ENCODE peak calls at places on chromosomes 1 and 21, in four cellular contexts. C is K562, B is HepG2, K is GM12878. F is an unnamed sample.
A peak's percentile ranks its signal among the peaks of the same experiment; 100 is the strongest.

GRCh38 chr1:205256956-205257615 is 29.3 kb downstream of the TMCC2 start:
- DNase-seq in K (no peak), B (no peak), C (no peak), F (no peak)

GRCh38 chr21:14550200-14550599 is 4.1 kb upstream of the SAMSN1 start:
- DNase-seq in K (no peak), C (peak; percentile 64), B (no peak), F (no peak)

GRCh38 chr1:230861489-230861888 is 6.8 kb downstream of the C1orf198 start:
- DNase-seq in C (no peak), B (no peak), K (no peak), F (peak; percentile 61)

GRCh38 chr1:95659166-95659565 is 425.2 kb downstream of the RWDD3 start:
- DNase-seq in C (no peak), B (no peak), K (no peak), F (no peak)

GRCh38 chr1:33036051-33036525 is 595 bp downstream of the AK2 start:
- DNase-seq in K (no peak), B (peak; percentile 37), C (peak; percentile 77), F (no peak)

GRCh38 chr1:19738669-19739068 is 61.0 kb downstream of the TMCO4 start:
- DNase-seq in B (no peak), K (no peak), C (no peak), F (no peak)

GRCh38 chr1:24735619-24736375 is 9.4 kb upstream of the CLIC4 start:
- DNase-seq in B (no peak), C (peak; percentile 49), K (no peak), F (no peak)

GRCh38 chr1:150281221-150281757 is 1.1 kb upstream of the CIART start:
- DNase-seq in K (no peak), C (peak; percentile 67), B (no peak), F (peak; percentile 73)

GRCh38 chr1:41314376-41314775 is 46.9 kb upstream of the FOXO6 start:
- DNase-seq in C (no peak), K (no peak), B (no peak), F (no peak)

GRCh38 chr21:46035809-46036695 is 54.5 kb downstream of the COL6A1 start:
- DNase-seq in C (no peak), B (no peak), K (no peak), F (no peak)

GRCh38 chr21:42125571-42126544 is 54.7 kb downstream of the UMODL1 start:
- DNase-seq in K (no peak), C (peak; percentile 41), B (peak; percentile 39), F (peak; percentile 29)

GRCh38 chr1:228148971-228149340 is 774 bp upstream of the GJC2 start:
- DNase-seq in B (no peak), C (no peak), K (no peak), F (no peak)

GRCh38 chr1:193754732-193755427 is 568.5 kb upstream of the B3GALT2 start:
- DNase-seq in K (no peak), C (no peak), B (no peak), F (no peak)

GRCh38 chr1:243483084-243483845 is 227.4 kb downstream of the SDCCAG8 start:
- DNase-seq in B (no peak), C (no peak), K (no peak), F (peak; percentile 58)

GRCh38 chr1:9827558-9828185 is 3.9 kb upstream of the CLSTN1 start:
- DNase-seq in C (peak; percentile 57), B (no peak), K (no peak), F (peak; percentile 52)
- TF ChIP-seq ETV6 in C (no peak), B (no peak), K (no peak), F (no peak)

GRCh38 chr21:33078907-33079582 is 9.1 kb downstream of the OLIG1 start:
- DNase-seq in K (peak; percentile 88), B (peak; percentile 17), C (peak; percentile 68), F (no peak)
- TF ChIP-seq ETV6 in K (no peak), B (no peak), C (no peak), F (no peak)

DNA sequence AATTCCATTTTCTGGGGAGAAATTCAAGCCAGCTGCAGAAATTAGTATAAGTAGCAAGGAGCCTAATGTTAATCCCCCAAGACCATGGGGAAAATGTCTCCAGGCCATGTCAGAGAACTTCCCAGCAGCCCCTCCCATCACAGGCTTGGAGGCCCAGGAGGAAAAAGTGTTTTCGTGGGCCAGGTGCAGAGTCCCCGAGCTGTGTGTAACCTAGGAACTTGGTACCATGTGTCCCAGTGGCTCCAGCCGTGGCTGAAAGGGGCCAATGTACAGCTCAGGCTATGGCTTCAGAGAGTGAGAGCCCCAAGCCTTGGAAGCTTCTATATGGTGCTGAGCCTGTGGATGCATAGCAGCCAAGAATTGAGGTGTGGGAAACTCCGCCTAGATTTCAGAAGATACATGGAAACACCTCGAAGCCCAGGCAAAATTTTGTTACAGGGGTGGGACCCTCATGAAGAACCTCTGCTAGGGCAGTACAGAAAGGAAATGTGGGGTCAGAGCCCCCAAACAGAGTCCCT is 286.3 kb downstream of the MATN1 start:
- DNase-seq in K (no peak), B (no peak), C (no peak), F (no peak)
- TF ChIP-seq ETV6 in K (no peak), B (no peak), C (no peak), F (no peak)

GRCh38 chr1:43992232-43992995 is 1.0 kb downstream of the CCDC24 start:
- DNase-seq in K (no peak), B (no peak), C (no peak), F (no peak)
- TF ChIP-seq ETV6 in K (no peak), B (no peak), C (no peak), F (no peak)

GRCh38 chr1:101136739-101137138 is 100.1 kb upstream of the S1PR1 start:
- DNase-seq in B (peak; percentile 73), C (no peak), K (peak; percentile 68), F (no peak)
- TF ChIP-seq ETV6 in B (no peak), C (no peak), K (no peak), F (no peak)